ENCODE peak calls at places on chromosomes 2 and 18, in five cellular contexts. U is sigmoid colon, J is K562, Z is SK-N-SH, L is esophagus muscularis mucosa. A is an unnamed sample.

GRCh38 chr2:83320053-83320452 is 1139.0 kb downstream of the SUCLG1 start:
- DNase-seq in Z (no peak), L (no peak), J (no peak), U (no peak), A (no peak)

GRCh38 chr18:57443716-57444115 is 8.5 kb downstream of the ONECUT2 start:
- DNase-seq in J (no peak), L (no peak), Z (no peak), U (no peak), A (no peak)

GRCh38 chr2:181999255-181999654 is 13.6 kb downstream of the PPP1R1C start:
- DNase-seq in Z (no peak), U (no peak), L (no peak), J (no peak), A (no peak)

GRCh38 chr18:64720781-64721464 is 572.0 kb upstream of the LINC00305 start:
- DNase-seq in Z (no peak), L (no peak), J (no peak), U (no peak), A (peak; percentile 46)

GRCh38 chr2:28393115-28393836 is 618 bp downstream of the FOSL2 start:
- DNase-seq in U (peak; percentile 84), Z (peak; percentile 80), L (no peak), J (peak; percentile 60), A (peak; percentile 60)

GRCh38 chr18:3233004-3233403 is 13.2 kb upstream of the MYOM1 start:
- DNase-seq in Z (no peak), U (no peak), L (no peak), J (no peak), A (no peak)

GRCh38 chr2:85972355-85972754 is 83.6 kb upstream of the ST3GAL5 start:
- DNase-seq in J (no peak), L (no peak), U (no peak), Z (no peak), A (no peak)

GRCh38 chr2:225036431-225036830 is 5.8 kb downstream of the DOCK10 start:
- DNase-seq in J (no peak), Z (no peak), U (no peak), L (no peak), A (no peak)

GRCh38 chr2:108304975-108305374 is 16.3 kb downstream of the SULT1C2 start:
- DNase-seq in U (no peak), L (no peak), Z (no peak), J (no peak), A (no peak)

GRCh38 chr2:33946198-33946597 is 347.1 kb upstream of the FAM98A start:
- DNase-seq in J (no peak), Z (no peak), L (no peak), U (no peak), A (no peak)

GRCh38 chr2:165697727-165698620 is 96.1 kb downstream of the GALNT3 start:
- DNase-seq in L (no peak), J (no peak), U (no peak), Z (no peak), A (no peak)

GRCh38 chr2:11319939-11320338 is 24.5 kb downstream of the ROCK2 start:
- DNase-seq in Z (no peak), J (no peak), U (no peak), L (no peak), A (no peak)

GRCh38 chr18:48861181-48861715 is 89.5 kb downstream of the SMAD7 start:
- DNase-seq in Z (no peak), L (no peak), U (no peak), J (no peak), A (no peak)

GRCh38 chr2:20665261-20666113 is 1.5 kb upstream of the GDF7 start:
- DNase-seq in L (no peak), J (no peak), Z (peak; percentile 67), U (no peak), A (no peak)

GRCh38 chr2:25380586-25381360 is 39.0 kb upstream of the DNMT3A start:
- DNase-seq in J (no peak), U (no peak), Z (no peak), L (no peak), A (peak; percentile 35)

GRCh38 chr2:179129574-179130238 is 79.8 kb upstream of the CCDC141 start:
- DNase-seq in U (no peak), J (peak; percentile 9), Z (peak; percentile 6), L (no peak), A (no peak)

GRCh38 chr2:119644186-119644585 is 34.8 kb upstream of the TMEM177 start:
- DNase-seq in J (no peak), U (no peak), Z (no peak), L (no peak), A (no peak)

GRCh38 chr18:34709104-34709503 is 994 bp upstream of the DTNA start:
- DNase-seq in U (peak; percentile 76), Z (no peak), L (no peak), J (no peak), A (no peak)

GRCh38 chr2:176854878-176855277 is 357.7 kb upstream of the HNRNPA3 start:
- DNase-seq in J (no peak), L (no peak), Z (no peak), U (no peak), A (no peak)

GRCh38 chr2:161165266-161165665 is 5.0 kb downstream of the TANK start:
- DNase-seq in U (no peak), Z (no peak), J (no peak), L (no peak), A (no peak)

GRCh38 chr2:72993147-72993546 is 75.8 kb downstream of the EMX1 start:
- DNase-seq in L (no peak), J (peak; percentile 73), Z (peak; percentile 85), U (peak; percentile 35), A (no peak)

GRCh38 chr2:128311755-128312341 is 6.8 kb downstream of the HS6ST1 start:
- DNase-seq in U (peak; percentile 62), J (no peak), Z (peak; percentile 13), L (peak; percentile 90), A (no peak)

GRCh38 chr2:38149533-38149932 is 73.6 kb upstream of the CYP1B1 start:
- DNase-seq in J (no peak), L (no peak), U (no peak), Z (no peak), A (no peak)
- TF ChIP-seq POLR2AphosphoS5 in J (no peak), L (no peak), U (no peak), Z (no peak), A (no peak)

GRCh38 chr2:30958571-30959220 is 151.4 kb upstream of the CAPN13 start:
- DNase-seq in U (no peak), Z (no peak), L (no peak), J (no peak), A (no peak)
- TF ChIP-seq EP300 in U (no peak), Z (no peak), L (no peak), J (no peak), A (no peak)

GRCh38 chr2:150162241-150162942 is 325.1 kb downstream of the RND3 start:
- DNase-seq in Z (peak; percentile 42), L (no peak), J (no peak), U (no peak), A (no peak)

GRCh38 chr2:150154308-150154797 is 333.1 kb downstream of the RND3 start:
- DNase-seq in J (no peak), L (no peak), U (no peak), Z (no peak), A (no peak)

GRCh38 chr2:150156415-150156814 is 331.1 kb downstream of the RND3 start:
- DNase-seq in L (no peak), J (no peak), U (no peak), Z (no peak), A (no peak)

GRCh38 chr2:150156940-150157339 is 330.5 kb downstream of the RND3 start:
- DNase-seq in Z (no peak), J (no peak), U (no peak), L (no peak), A (no peak)

GRCh38 chr2:150159300-150159699 is 328.2 kb downstream of the RND3 start:
- DNase-seq in L (no peak), J (no peak), U (no peak), Z (no peak), A (no peak)
- TF ChIP-seq POLR2AphosphoS5 in L (no peak), J (no peak), U (no peak), Z (no peak), A (no peak)

DNA sequence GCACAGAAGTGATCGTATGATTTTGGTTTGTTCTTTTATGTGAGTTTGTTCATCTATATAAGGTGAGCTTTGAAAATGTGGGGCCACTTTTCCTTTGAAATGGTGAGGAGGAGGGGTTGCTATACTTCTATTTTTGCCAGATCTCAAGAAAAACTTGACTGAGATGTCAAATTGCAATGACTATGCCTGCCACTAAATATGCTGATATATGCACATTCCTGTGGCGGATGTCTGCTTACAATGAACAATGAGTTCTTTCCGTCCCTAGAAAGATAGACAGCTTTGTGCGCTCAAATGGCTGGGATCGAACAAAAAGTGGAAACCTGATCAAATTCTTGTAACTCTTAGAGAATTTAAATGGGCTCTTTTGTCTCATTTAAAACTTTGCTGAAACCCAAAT is 28.7 kb downstream of the MYT1L start:
- DNase-seq in J (no peak), Z (no peak), L (no peak), U (no peak), A (no peak)
- TF ChIP-seq EP300 in J (no peak), Z (no peak), L (no peak), U (no peak), A (no peak)

GRCh38 chr2:222241471-222241870 is 57.3 kb downstream of the PAX3 start:
- DNase-seq in J (no peak), L (no peak), U (no peak), Z (no peak), A (no peak)
- TF ChIP-seq POLR2AphosphoS5 in J (no peak), L (no peak), U (no peak), Z (no peak), A (no peak)

A was measured in transverse colon.